ENCODE peak calls at places on chromosomes 12 and 14, in six cellular contexts. F is gastrocnemius medialis; L is natural killer cell; H is left lung; Y is activated CD8-positive, alpha-beta T cell treated with anti-CD3 and anti-CD28 coated beads for 36 hours; J is PC-3. Z is an unnamed sample.

GRCh38 chr14:59832663-59833294 is 37.8 kb downstream of the RTN1 start:
- ATAC-seq in F (no peak), L (no peak), H (no peak), Y (no peak), J (no peak), Z (no peak)

GRCh38 chr12:50504798-50505385 is at the start of gene DIP2B:
- ATAC-seq in F (peak; percentile 88), L (peak; percentile 98), H (peak; percentile 97), Y (peak; percentile 87), J (peak; percentile 80), Z (peak; percentile 95)

GRCh38 chr14:90726656-90727055 is 89.6 kb downstream of the TTC7B start:
- ATAC-seq in F (peak; percentile 88), L (no peak), H (peak; percentile 88), Y (no peak), J (peak; percentile 97), Z (peak; percentile 89)

GRCh38 chr12:109389146-109389545 is 41.4 kb downstream of the MYO1H start:
- ATAC-seq in F (no peak), L (no peak), H (no peak), Y (peak; percentile 55), J (no peak), Z (no peak)

GRCh38 chr14:105471823-105472495 is 2.7 kb upstream of the CRIP2 start:
- ATAC-seq in F (no peak), L (no peak), H (no peak), Y (no peak), J (no peak), Z (no peak)

GRCh38 chr12:76685246-76685678 is 78.7 kb upstream of the ZDHHC17 start:
- ATAC-seq in F (no peak), L (no peak), H (peak; percentile 70), Y (no peak), J (no peak), Z (peak; percentile 31)

GRCh38 chr14:21106506-21107359 is 5.9 kb downstream of the TMEM253 start:
- ATAC-seq in F (no peak), L (no peak), H (peak; percentile 35), Y (no peak), J (peak; percentile 33), Z (no peak)

GRCh38 chr14:93059917-93060545 is 55.7 kb downstream of the ITPK1 start:
- ATAC-seq in F (no peak), L (no peak), H (no peak), Y (peak; percentile 84), J (no peak), Z (no peak)

GRCh38 chr12:89417246-89417977 is 65.1 kb upstream of the DUSP6 start:
- ATAC-seq in F (no peak), L (no peak), H (peak; percentile 65), Y (no peak), J (peak; percentile 94), Z (no peak)

GRCh38 chr14:25050494-25051170 is 685 bp upstream of the STXBP6 start:
- ATAC-seq in F (peak; percentile 59), L (no peak), H (peak; percentile 53), Y (no peak), J (no peak), Z (no peak)

GRCh38 chr12:47247418-47247817 is 167.7 kb upstream of the AMIGO2 start:
- ATAC-seq in F (no peak), L (no peak), H (peak; percentile 97), Y (no peak), J (peak; percentile 61), Z (no peak)

GRCh38 chr14:94056579-94057308 is 24.3 kb downstream of the DDX24 start:
- ATAC-seq in F (no peak), L (peak; percentile 77), H (no peak), Y (peak; percentile 80), J (no peak), Z (no peak)

GRCh38 chr14:96235426-96235825 is 20.6 kb upstream of the BDKRB1 start:
- ATAC-seq in F (no peak), L (no peak), H (no peak), Y (no peak), J (no peak), Z (no peak)

GRCh38 chr14:102819790-102820330 is 42.6 kb downstream of the TRAF3 start:
- ATAC-seq in F (no peak), L (peak; percentile 35), H (no peak), Y (peak; percentile 12), J (no peak), Z (no peak)

GRCh38 chr14:53127832-53128231 is 25.3 kb downstream of the DDHD1 start:
- ATAC-seq in F (no peak), L (no peak), H (no peak), Y (peak; percentile 55), J (no peak), Z (no peak)

GRCh38 chr12:104792570-104792969 is 165.5 kb downstream of the SLC41A2 start:
- ATAC-seq in F (peak; percentile 98), L (no peak), H (peak; percentile 79), Y (no peak), J (peak; percentile 97), Z (peak; percentile 87)

DNA sequence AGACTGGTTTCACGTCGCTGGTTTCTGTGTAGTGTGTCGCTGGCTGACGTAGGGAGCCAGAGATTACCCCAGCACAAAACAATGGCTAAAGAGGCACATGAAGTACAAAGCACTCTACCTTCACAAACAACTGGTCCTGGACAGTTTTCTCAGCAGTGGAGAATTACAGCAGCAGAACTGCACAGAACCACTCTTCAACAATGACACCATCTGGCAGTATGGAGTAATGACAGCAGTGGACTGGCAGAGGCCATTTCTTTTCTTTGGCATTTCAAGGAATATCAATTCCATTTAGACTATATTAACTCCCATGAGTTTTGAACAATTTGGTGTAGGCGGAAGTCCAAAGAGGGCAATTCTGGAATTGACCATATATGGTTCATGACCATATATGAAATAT is 1074.1 kb downstream of the AACS start:
- ATAC-seq in F (no peak), L (no peak), H (no peak), Y (no peak), J (no peak), Z (no peak)
- TF ChIP-seq CTCF in F (no peak), L (no peak), H (no peak), Y (peak; percentile 21), J (peak; percentile 42), Z (no peak)

GRCh38 chr14:100375963-100376735 is 53.0 kb downstream of the SLC25A47 start:
- ATAC-seq in F (peak; percentile 86), L (peak; percentile 93), H (peak; percentile 92), Y (peak; percentile 66), J (peak; percentile 88), Z (peak; percentile 98)
- TF ChIP-seq CTCF in F (no peak), L (no peak), H (no peak), Y (no peak), J (no peak), Z (no peak)

GRCh38 chr12:132954471-132955048 is 1.5 kb downstream of the ZNF605 start:
- ATAC-seq in F (no peak), L (no peak), H (no peak), Y (no peak), J (no peak), Z (no peak)

GRCh38 chr12:132953163-132953425 is 3.0 kb downstream of the ZNF605 start:
- ATAC-seq in F (no peak), L (no peak), H (no peak), Y (no peak), J (no peak), Z (no peak)

GRCh38 chr12:132953771-132954170 is 2.3 kb downstream of the ZNF605 start:
- ATAC-seq in F (no peak), L (no peak), H (no peak), Y (no peak), J (no peak), Z (no peak)

GRCh38 chr12:132955933-132956725 is at the start of gene ZNF605:
- ATAC-seq in F (peak; percentile 94), L (peak; percentile 94), H (peak; percentile 96), Y (peak; percentile 91), J (peak; percentile 84), Z (peak; percentile 94)

GRCh38 chr12:132955094-132955932 is 793 bp downstream of the ZNF605 start:
- ATAC-seq in F (peak; percentile 20), L (peak; percentile 45), H (peak; percentile 51), Y (peak; percentile 63), J (peak; percentile 46), Z (peak; percentile 44)
- TF ChIP-seq CTCF in F (no peak), L (no peak), H (no peak), Y (no peak), J (no peak), Z (no peak)

DNA sequence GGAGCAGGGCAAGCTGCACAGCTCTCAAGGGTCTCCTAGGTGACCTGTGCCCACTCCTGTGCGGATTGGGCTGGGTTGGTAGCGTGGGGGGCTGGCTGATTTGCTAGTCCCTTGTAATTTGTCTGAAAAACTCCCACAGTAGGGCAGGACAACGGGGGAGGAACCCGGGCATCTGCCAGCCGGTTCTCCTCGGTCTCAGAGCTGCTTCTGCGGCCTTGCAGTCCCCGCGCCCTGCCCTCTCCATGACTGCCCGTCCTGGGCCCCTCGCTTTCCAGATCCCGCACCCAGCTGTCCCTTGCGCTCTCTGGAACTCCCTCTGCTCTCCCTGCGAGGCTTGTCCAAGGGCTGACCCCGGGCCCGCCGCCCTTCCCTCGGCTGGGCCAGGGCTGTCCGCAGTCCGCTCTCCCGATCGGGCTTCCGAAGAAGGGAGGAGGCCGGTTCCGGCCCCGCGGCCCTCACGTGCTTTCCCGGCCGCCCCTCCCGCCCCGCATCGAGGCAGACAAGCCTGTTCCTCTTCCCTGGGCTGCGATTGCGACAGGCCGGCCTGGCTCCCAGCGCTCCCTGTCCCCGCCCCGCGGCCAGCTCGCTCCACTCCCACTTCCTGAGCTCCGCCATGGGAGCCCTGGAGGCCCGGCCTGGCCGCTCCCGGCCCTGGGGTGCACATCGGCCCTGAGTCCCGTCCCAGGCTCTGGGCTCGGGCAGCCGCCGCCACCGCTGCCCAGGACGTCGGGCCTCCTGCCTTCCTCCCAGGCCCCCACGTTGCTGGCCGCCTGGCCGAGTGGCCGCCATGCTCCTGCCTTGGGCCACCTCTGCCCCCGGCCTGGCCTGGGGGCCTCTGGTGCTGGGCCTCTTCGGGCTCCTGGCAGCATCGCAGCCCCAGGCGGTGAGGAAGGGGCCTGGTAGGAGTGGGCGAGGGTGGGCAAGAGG is at the start of gene LTBR:
- ATAC-seq in F (peak; percentile 91), L (peak; percentile 62), H (peak; percentile 96), Y (peak; percentile 47), J (peak; percentile 95), Z (peak; percentile 98)
- TF ChIP-seq CTCF in F (peak; percentile 18), L (no peak), H (no peak), Y (no peak), J (no peak), Z (no peak)

DNA sequence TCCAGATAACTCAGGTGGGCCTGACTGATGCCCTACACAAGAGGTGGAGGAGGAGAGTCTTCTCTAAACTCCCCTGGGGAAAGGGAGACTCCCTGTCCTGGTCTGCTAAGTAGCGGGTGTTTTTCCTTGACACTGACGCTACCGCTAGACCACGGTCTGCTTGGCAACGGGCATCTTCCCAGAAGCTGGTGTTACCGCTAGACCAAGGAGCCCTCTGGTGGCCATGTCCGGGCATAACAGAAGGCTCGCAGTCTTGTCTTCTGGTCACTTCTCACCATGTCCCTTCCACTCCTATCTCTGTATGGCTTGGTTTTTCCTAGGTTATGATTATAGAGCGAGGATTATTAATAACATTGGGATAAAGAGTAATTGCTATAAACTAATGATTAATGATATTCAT is 965.5 kb downstream of the TMEM121 start:
- ATAC-seq in F (no peak), L (no peak), H (no peak), Y (no peak), J (no peak), Z (no peak)
- TF ChIP-seq CTCF in F (no peak), L (peak; percentile 8), H (no peak), Y (peak; percentile 58), J (peak; percentile 35), Z (no peak)

Z was measured in gastroesophageal sphincter.